ENCODE peak calls at places on chromosomes 11 and 22, in ten cellular contexts. J is psoas muscle, U is fibroblast of lung, R is neural crest cell, A is dorsolateral prefrontal cortex, N is GM06990, Z is stomach, X is endothelial cell, B is epithelial cell of esophagus, T is heart left ventricle. G is an unnamed sample.

GRCh38 chr11:92211576-92212167 is 12.9 kb upstream of the FAT3 start:
- DNase-seq in U (peak; percentile 31), R (peak; percentile 26), J (no peak), N (no peak), A (peak; percentile 36), T (peak; percentile 10), X (peak; percentile 39), Z (no peak), B (peak; percentile 58), G (no peak)

GRCh38 chr22:33787645-33788456 is 132.4 kb downstream of the LARGE1 start:
- DNase-seq in A (no peak), N (peak; percentile 63), X (no peak), B (no peak), R (no peak), T (no peak), J (no peak), Z (no peak), U (no peak), G (no peak)

GRCh38 chr11:94731921-94732601 is 36.1 kb upstream of the AMOTL1 start:
- DNase-seq in B (peak; percentile 91), Z (no peak), X (peak; percentile 15), J (peak; percentile 41), A (no peak), T (peak; percentile 42), N (no peak), R (no peak), U (peak; percentile 74), G (no peak)

GRCh38 chr11:119694334-119694733 is 34.7 kb downstream of the NECTIN1 start:
- DNase-seq in X (no peak), B (peak; percentile 40), J (no peak), A (no peak), Z (peak; percentile 63), T (no peak), R (no peak), N (no peak), U (peak; percentile 43), G (no peak)

GRCh38 chr11:11982975-11983374 is 25.5 kb downstream of the DKK3 start:
- DNase-seq in J (no peak), A (no peak), N (no peak), B (no peak), Z (no peak), U (peak; percentile 72), R (no peak), X (no peak), T (no peak), G (no peak)

GRCh38 chr11:69529001-69529400 is 47.5 kb downstream of the LINC01488 start:
- DNase-seq in T (no peak), U (no peak), A (no peak), J (no peak), R (no peak), B (no peak), N (no peak), X (no peak), Z (no peak), G (no peak)

GRCh38 chr11:128759597-128759996 is 65.7 kb downstream of the FLI1 start:
- DNase-seq in N (no peak), U (peak; percentile 87), B (peak; percentile 19), T (no peak), A (no peak), R (no peak), X (no peak), Z (no peak), J (no peak), G (no peak)

GRCh38 chr11:117794144-117794543 is 2.9 kb downstream of the DSCAML1 start:
- DNase-seq in J (no peak), X (no peak), U (no peak), B (no peak), T (no peak), Z (no peak), A (peak; percentile 59), N (no peak), R (no peak), G (no peak)

GRCh38 chr11:112012877-112013276 is 12.3 kb upstream of the DLAT start:
- DNase-seq in U (peak; percentile 62), A (no peak), Z (no peak), R (no peak), X (no peak), B (peak; percentile 23), T (no peak), J (no peak), N (no peak), G (no peak)

GRCh38 chr11:45528435-45528834 is 137.0 kb downstream of the CHST1 start:
- DNase-seq in J (no peak), B (no peak), A (no peak), T (no peak), N (no peak), Z (no peak), R (no peak), X (no peak), U (no peak), G (no peak)

GRCh38 chr22:24501366-24502005 is 6.4 kb downstream of the UPB1 start:
- DNase-seq in Z (no peak), U (no peak), R (no peak), T (no peak), X (no peak), A (no peak), N (no peak), B (no peak), J (no peak), G (no peak)

GRCh38 chr22:17171313-17172171 is 12.5 kb upstream of the HDHD5 start:
- DNase-seq in A (peak; percentile 77), R (peak; percentile 92), J (peak; percentile 96), B (peak; percentile 75), N (peak; percentile 89), X (peak; percentile 96), T (peak; percentile 94), Z (peak; percentile 90), U (peak; percentile 86), G (peak; percentile 79)

GRCh38 chr11:65112551-65113360 is 1.1 kb downstream of the TM7SF2 start:
- DNase-seq in Z (peak; percentile 75), A (no peak), J (peak; percentile 86), T (peak; percentile 46), B (peak; percentile 55), N (peak; percentile 83), R (peak; percentile 65), X (peak; percentile 61), U (peak; percentile 20), G (peak; percentile 55)

GRCh38 chr11:48172818-48173609 is 43.6 kb upstream of the OR4B1 start:
- DNase-seq in U (peak; percentile 52), Z (peak; percentile 62), R (peak; percentile 67), J (peak; percentile 72), A (peak; percentile 71), T (peak; percentile 66), X (peak; percentile 76), N (no peak), B (peak; percentile 58), G (peak; percentile 54)

GRCh38 chr11:15673408-15673811 is 558.7 kb downstream of the INSC start:
- DNase-seq in J (no peak), X (no peak), N (no peak), U (peak; percentile 36), T (peak; percentile 21), A (no peak), Z (no peak), B (no peak), R (no peak), G (no peak)

GRCh38 chr22:19036523-19037273 is 85.5 kb downstream of the DGCR2 start:
- DNase-seq in R (no peak), B (no peak), A (no peak), X (no peak), J (no peak), N (no peak), T (no peak), U (no peak), Z (no peak), G (no peak)
- TF ChIP-seq CTCF in R (no peak), B (no peak), A (no peak), X (no peak), J (no peak), N (no peak), T (no peak), U (peak; percentile 23), Z (no peak), G (no peak)

GRCh38 chr11:110098645-110099044 is 5.5 kb downstream of the ZC3H12C start:
- DNase-seq in Z (no peak), B (peak; percentile 68), X (no peak), U (no peak), A (no peak), N (no peak), J (no peak), R (no peak), T (no peak), G (no peak)
- TF ChIP-seq CTCF in Z (no peak), B (no peak), X (no peak), U (no peak), A (no peak), N (peak; percentile 20), J (no peak), R (no peak), T (no peak), G (no peak)

DNA sequence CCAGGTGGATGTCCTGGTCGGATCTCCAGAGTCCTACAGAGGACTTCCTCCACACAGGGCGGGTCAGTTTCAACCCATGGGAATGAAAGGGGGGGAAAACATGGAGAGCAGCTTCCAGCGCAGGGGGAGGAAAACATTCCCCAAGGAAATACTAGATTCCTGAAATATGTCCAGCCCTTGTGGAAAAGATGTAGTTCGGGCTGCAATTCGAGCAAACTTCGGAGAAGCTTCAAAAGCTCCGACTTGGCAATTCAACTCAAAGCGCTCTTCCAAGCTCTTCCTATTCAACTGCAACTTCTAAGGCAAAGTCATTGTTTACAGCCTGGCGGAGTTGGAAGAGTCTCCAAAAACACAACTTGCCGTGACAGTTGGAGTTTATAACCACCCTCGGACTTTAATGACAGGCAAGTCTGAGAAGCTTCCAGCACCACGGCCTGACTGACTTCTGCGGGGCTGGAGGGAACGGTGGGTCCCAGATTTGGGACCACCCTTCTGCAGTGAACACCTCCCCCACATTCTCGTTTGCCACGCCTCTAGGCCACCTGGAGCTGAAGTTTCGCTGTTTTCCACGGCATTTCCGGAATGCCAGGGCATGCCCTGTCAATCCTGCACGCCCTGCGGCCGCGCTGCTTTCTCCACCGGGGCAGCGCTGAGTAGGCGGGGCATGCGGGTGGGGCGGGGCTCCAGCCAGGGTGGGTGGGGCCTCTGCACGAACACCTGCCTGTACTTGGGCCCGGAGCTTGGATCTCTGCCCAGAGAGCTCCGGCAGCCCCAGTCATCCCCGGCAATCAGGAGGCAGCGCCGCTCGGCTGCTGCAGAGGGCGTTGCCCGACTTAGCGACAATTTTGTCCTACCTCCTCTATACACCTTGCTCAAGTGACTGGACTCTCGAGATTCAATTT is 49.0 kb upstream of the BIRC3 start:
- DNase-seq in N (peak; percentile 79), Z (peak; percentile 95), U (peak; percentile 71), J (peak; percentile 92), B (peak; percentile 98), R (peak; percentile 27), A (no peak), X (peak; percentile 62), T (peak; percentile 68), G (no peak)
- TF ChIP-seq CTCF in N (peak; percentile 34), Z (peak; percentile 77), U (peak; percentile 55), J (peak; percentile 63), B (peak; percentile 69), R (peak; percentile 63), A (no peak), X (no peak), T (peak; percentile 47), G (no peak)

DNA sequence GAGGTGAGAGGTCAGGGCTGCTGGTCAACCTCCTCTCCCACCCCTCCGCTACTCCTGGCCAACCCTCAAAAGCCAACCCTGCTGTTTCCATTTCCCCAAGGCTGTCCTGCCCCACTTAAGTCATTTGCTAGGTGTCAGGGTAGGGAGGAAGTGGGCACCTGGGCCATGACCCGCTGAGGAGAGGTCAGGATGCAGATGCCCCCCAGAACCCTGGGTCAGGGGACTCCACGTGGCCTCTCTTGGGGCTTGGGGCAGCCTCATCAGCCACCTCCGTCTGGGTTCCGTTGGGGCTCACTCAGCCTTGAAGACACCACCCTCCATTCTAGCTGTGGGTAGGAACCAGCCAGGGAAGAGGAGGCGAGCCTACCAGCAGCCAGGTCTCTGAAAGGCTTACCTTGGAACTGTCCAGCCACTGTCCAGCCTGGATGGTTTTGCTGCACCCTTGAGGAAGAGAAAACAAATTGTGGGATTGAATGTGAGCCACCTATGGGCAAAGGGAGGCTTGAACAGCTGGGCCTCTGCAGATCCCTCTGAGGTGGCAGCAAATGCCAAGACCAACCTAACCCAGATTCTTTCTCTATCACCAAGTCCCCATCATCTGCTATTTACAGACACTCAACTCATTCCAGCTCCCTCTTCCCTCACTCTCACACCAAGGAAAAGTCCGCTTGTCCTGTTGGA is 2.5 kb downstream of the APOL4 start:
- DNase-seq in T (no peak), R (no peak), Z (no peak), B (no peak), J (no peak), N (no peak), A (no peak), X (no peak), U (no peak), G (no peak)
- TF ChIP-seq CTCF in T (no peak), R (no peak), Z (no peak), B (no peak), J (peak; percentile 19), N (no peak), A (no peak), X (no peak), U (no peak), G (no peak)

G was measured in D721Med.